ENCODE peak calls at places on chromosomes 3 and 15, in nine cellular contexts. Y is IMR-90, B is PC-3, E is HCT116, M is right lobe of liver, S is lung, X is right atrium auricular region, H is brain microvascular endothelial cell, N is NB4. W is an unnamed sample.

GRCh38 chr15:85178366-85178765 is 196.7 kb downstream of the PDE8A start:
- DNase-seq in Y (no peak), H (no peak), B (no peak), M (no peak), N (no peak), X (no peak), E (no peak), S (no peak), W (no peak)

GRCh38 chr3:14806641-14807263 is 12.0 kb upstream of the FGD5 start:
- DNase-seq in X (no peak), B (peak), Y (peak), E (no peak), N (peak), H (peak), S (no peak), M (no peak), W (no peak)

GRCh38 chr3:64438837-64439236 is 213.6 kb upstream of the PRICKLE2 start:
- DNase-seq in B (no peak), S (no peak), Y (no peak), N (no peak), M (no peak), X (no peak), E (no peak), H (no peak), W (no peak)

GRCh38 chr3:196932600-196932999 is 9.7 kb downstream of the NCBP2 start:
- DNase-seq in S (no peak), Y (no peak), M (no peak), E (no peak), N (no peak), B (no peak), H (no peak), X (no peak), W (no peak)

GRCh38 chr3:78974181-78974770 is 793.5 kb downstream of the ROBO1 start:
- DNase-seq in B (no peak), M (no peak), X (no peak), N (no peak), H (peak), S (no peak), Y (peak), E (no peak), W (no peak)

GRCh38 chr15:36527512-36528162 is 51.8 kb upstream of the CDIN1 start:
- DNase-seq in E (no peak), S (no peak), M (no peak), B (no peak), X (no peak), N (no peak), H (no peak), Y (no peak), W (no peak)

GRCh38 chr15:39837454-39837853 is 54.8 kb upstream of the FSIP1 start:
- DNase-seq in M (no peak), S (no peak), B (no peak), E (no peak), Y (no peak), X (no peak), H (no peak), N (no peak), W (no peak)

GRCh38 chr3:76369170-76369569 is 583.8 kb upstream of the ZNF717 start:
- DNase-seq in M (no peak), E (no peak), H (peak), Y (peak), N (peak), S (no peak), B (peak), X (no peak), W (peak)

GRCh38 chr3:52121459-52121795 is 32.8 kb downstream of the POC1A start:
- DNase-seq in N (peak), M (peak), B (no peak), X (peak), H (no peak), Y (no peak), S (no peak), E (no peak), W (no peak)

GRCh38 chr3:171306631-171307030 is 153.6 kb downstream of the TNIK start:
- DNase-seq in S (peak), Y (peak), N (no peak), H (peak), M (no peak), X (peak), B (no peak), E (no peak), W (peak)

GRCh38 chr15:52100807-52101206 is 11.8 kb downstream of the BCL2L10 start:
- DNase-seq in S (peak), B (peak), N (peak), X (peak), H (peak), M (peak), E (peak), Y (peak), W (peak)

GRCh38 chr15:55241895-55242294 is 45.2 kb upstream of the RSL24D1 start:
- DNase-seq in N (no peak), S (no peak), M (no peak), E (no peak), B (no peak), X (no peak), H (peak), Y (peak), W (no peak)

GRCh38 chr15:63401078-63401477 is 19.4 kb upstream of the CA12 start:
- DNase-seq in E (no peak), N (no peak), X (no peak), H (no peak), S (no peak), Y (no peak), M (no peak), B (no peak), W (no peak)

GRCh38 chr3:188432826-188433525 is 279.0 kb downstream of the LPP start:
- DNase-seq in E (no peak), M (no peak), Y (peak), S (no peak), N (peak), H (peak), X (no peak), B (peak), W (no peak)

GRCh38 chr3:182142928-182143327 is 431.2 kb downstream of the SOX2 start:
- DNase-seq in S (no peak), N (no peak), X (no peak), Y (no peak), B (no peak), M (no peak), E (no peak), H (no peak), W (no peak)

GRCh38 chr3:171565671-171566070 is 105.5 kb upstream of the TNIK start:
- DNase-seq in N (peak), E (no peak), X (no peak), Y (peak), S (no peak), B (peak), H (peak), M (no peak), W (peak)

GRCh38 chr3:65979152-65979551 is 59.6 kb downstream of the MAGI1 start:
- DNase-seq in E (no peak), M (no peak), S (no peak), H (peak), B (no peak), N (no peak), Y (peak), X (no peak), W (peak)

GRCh38 chr3:8964436-8965370 is 1.4 kb upstream of the RAD18 start:
- DNase-seq in S (no peak), B (peak), N (no peak), M (no peak), H (peak), X (no peak), Y (peak), E (peak), W (peak)

GRCh38 chr15:78675206-78675605 is 34.2 kb upstream of the CHRNB4 start:
- DNase-seq in Y (no peak), E (no peak), M (no peak), B (no peak), X (no peak), S (no peak), N (no peak), H (no peak), W (no peak)

GRCh38 chr15:93088981-93089854 is at the start of gene RGMA:
- DNase-seq in X (no peak), N (no peak), E (no peak), M (no peak), Y (no peak), H (no peak), S (no peak), B (no peak), W (no peak)

GRCh38 chr3:10982782-10983181 is 9.8 kb upstream of the SLC6A1 start:
- DNase-seq in Y (no peak), M (no peak), B (peak), E (peak), H (no peak), S (peak), X (no peak), N (no peak), W (no peak)

GRCh38 chr3:22713936-22714335 is 489.2 kb upstream of the UBE2E2 start:
- DNase-seq in N (peak), X (no peak), M (no peak), S (no peak), H (peak), B (peak), E (no peak), Y (peak), W (no peak)

GRCh38 chr3:66928252-66928651 is 69.9 kb upstream of the KBTBD8 start:
- DNase-seq in Y (no peak), S (no peak), M (no peak), X (no peak), B (no peak), H (no peak), E (no peak), N (no peak), W (no peak)

GRCh38 chr15:60626669-60627068 is 147.7 kb upstream of the ICE2 start:
- DNase-seq in X (no peak), Y (peak), B (no peak), N (no peak), M (no peak), H (no peak), S (no peak), E (no peak), W (no peak)

GRCh38 chr3:141452045-141452444 is 34.8 kb upstream of the RASA2 start:
- DNase-seq in N (peak), M (no peak), B (peak), X (no peak), Y (peak), H (peak), E (no peak), S (no peak), W (no peak)

GRCh38 chr3:69838217-69838616 is 99.0 kb downstream of the MITF start:
- DNase-seq in S (no peak), E (no peak), Y (peak), N (no peak), H (peak), B (peak), X (no peak), M (no peak), W (peak)

GRCh38 chr3:161031134-161031533 is 74.0 kb downstream of the B3GALNT1 start:
- DNase-seq in X (no peak), B (peak), S (no peak), H (no peak), Y (no peak), N (no peak), E (no peak), M (no peak), W (no peak)

GRCh38 chr3:57179580-57180410 is 14.6 kb upstream of the IL17RD start:
- DNase-seq in B (peak), S (no peak), X (no peak), H (no peak), Y (peak), E (no peak), N (peak), M (no peak), W (no peak)

GRCh38 chr15:48592221-48592731 is 53.2 kb downstream of the FBN1 start:
- DNase-seq in M (no peak), S (no peak), X (no peak), B (no peak), Y (peak), N (no peak), H (peak), E (no peak), W (peak)

GRCh38 chr3:44887101-44887500 is 12.7 kb downstream of the TGM4 start:
- DNase-seq in B (no peak), E (no peak), N (no peak), X (no peak), S (no peak), Y (no peak), M (no peak), H (no peak), W (no peak)

GRCh38 chr3:61812085-61812484 is 250.7 kb downstream of the PTPRG start:
- DNase-seq in E (no peak), H (no peak), N (no peak), Y (no peak), X (no peak), B (no peak), M (no peak), S (no peak), W (no peak)

GRCh38 chr15:80695911-80696651 is 971 bp downstream of the ABHD17C start:
- DNase-seq in M (no peak), B (peak), X (no peak), E (no peak), N (no peak), S (peak), H (no peak), Y (no peak), W (no peak)

GRCh38 chr3:191236635-191237034 is 37.6 kb downstream of the OSTN start:
- DNase-seq in E (no peak), X (no peak), M (no peak), H (no peak), S (no peak), Y (peak), B (peak), N (no peak), W (peak)

GRCh38 chr3:45841380-45841700 is 579 bp downstream of the LZTFL1 start:
- DNase-seq in Y (peak), N (peak), S (no peak), H (peak), B (peak), E (no peak), X (no peak), M (no peak), W (no peak)

GRCh38 chr3:113825090-113825489 is 13.5 kb upstream of the GRAMD1C start:
- DNase-seq in X (no peak), S (no peak), N (peak), Y (peak), B (peak), H (peak), M (no peak), E (no peak), W (no peak)

GRCh38 chr15:79105141-79105540 is 14.6 kb upstream of the RASGRF1 start:
- DNase-seq in B (no peak), M (no peak), E (no peak), Y (no peak), N (no peak), H (no peak), X (no peak), S (no peak), W (no peak)

GRCh38 chr15:70702584-70702983 is 60.8 kb downstream of the UACA start:
- DNase-seq in N (no peak), E (no peak), M (no peak), S (no peak), Y (no peak), B (no peak), H (no peak), X (no peak), W (no peak)

GRCh38 chr15:70699873-70700272 is 63.5 kb downstream of the UACA start:
- DNase-seq in S (no peak), M (no peak), Y (no peak), X (no peak), E (no peak), N (no peak), B (no peak), H (no peak), W (no peak)

GRCh38 chr15:70698412-70698811 is 64.9 kb downstream of the UACA start:
- DNase-seq in X (no peak), N (no peak), H (no peak), M (no peak), Y (no peak), E (no peak), S (no peak), B (no peak), W (no peak)

GRCh38 chr15:70701891-70702568 is 61.3 kb downstream of the UACA start:
- DNase-seq in E (no peak), Y (peak), H (peak), N (no peak), S (no peak), B (peak), M (no peak), X (no peak), W (no peak)

DNA sequence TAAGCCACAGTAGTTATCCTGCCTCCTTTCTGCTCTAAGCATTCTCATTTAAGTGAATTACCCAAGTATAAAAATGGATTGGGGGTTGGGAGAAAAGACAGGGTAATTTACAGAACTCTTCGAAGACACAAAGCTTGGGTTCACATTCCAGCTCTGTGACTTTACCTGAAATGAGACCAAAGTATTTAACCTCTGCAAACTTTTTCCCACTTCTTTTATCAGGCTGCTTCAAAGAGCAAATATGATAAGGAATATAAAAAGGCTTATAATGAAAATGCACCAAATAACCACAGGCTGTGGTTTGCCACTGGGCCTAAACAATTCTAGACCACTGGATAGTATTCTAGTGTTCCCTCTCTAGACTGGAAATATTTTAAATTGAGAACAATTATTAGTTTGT is 64.4 kb downstream of the UACA start:
- DNase-seq in X (no peak), H (no peak), M (no peak), E (no peak), N (no peak), B (no peak), S (no peak), Y (no peak), W (no peak)
- H3K4me3 ChIP-seq in X (no peak), H (no peak), M (no peak), E (no peak), N (no peak), B (no peak), S (no peak), Y (no peak), W (no peak)

GRCh38 chr3:148955544-148956346 is 35.6 kb upstream of the GYG1 start:
- DNase-seq in B (peak), X (peak), H (peak), M (no peak), Y (peak), N (peak), E (peak), S (peak), W (peak)
- TF ChIP-seq CTCF in B (peak), X (peak), H (peak), M (peak), Y (peak), N (peak), E (peak), S (peak), W (peak)

GRCh38 chr3:43738305-43738704 is 47.6 kb downstream of the ABHD5 start:
- DNase-seq in X (no peak), B (no peak), H (no peak), E (no peak), N (no peak), Y (no peak), M (no peak), S (no peak), W (no peak)

GRCh38 chr3:43735618-43736017 is 44.9 kb downstream of the ABHD5 start:
- DNase-seq in M (no peak), E (no peak), X (no peak), S (no peak), H (no peak), Y (no peak), N (no peak), B (no peak), W (no peak)

GRCh38 chr3:43737001-43737440 is 46.3 kb downstream of the ABHD5 start:
- DNase-seq in H (no peak), N (no peak), E (no peak), Y (no peak), B (no peak), M (no peak), S (no peak), X (no peak), W (no peak)

GRCh38 chr3:43733459-43734384 is 43.0 kb downstream of the ABHD5 start:
- DNase-seq in N (no peak), X (no peak), H (peak), S (no peak), E (no peak), M (no peak), Y (peak), B (no peak), W (peak)

GRCh38 chr3:43736558-43736995 is 45.8 kb downstream of the ABHD5 start:
- DNase-seq in E (no peak), S (no peak), H (peak), B (peak), Y (peak), X (no peak), M (no peak), N (no peak), W (no peak)
- H3K4me3 ChIP-seq in E (no peak), S (no peak), H (no peak), B (no peak), Y (no peak), X (no peak), M (no peak), N (no peak), W (no peak)

GRCh38 chr3:143135150-143135549 is 15.6 kb downstream of the CHST2 start:
- DNase-seq in M (no peak), E (no peak), H (peak), Y (peak), S (no peak), N (peak), X (no peak), B (peak), W (peak)
- TF ChIP-seq CTCF in M (no peak), E (no peak), H (peak), Y (no peak), S (no peak), N (no peak), X (no peak), B (peak), W (no peak)

DNA sequence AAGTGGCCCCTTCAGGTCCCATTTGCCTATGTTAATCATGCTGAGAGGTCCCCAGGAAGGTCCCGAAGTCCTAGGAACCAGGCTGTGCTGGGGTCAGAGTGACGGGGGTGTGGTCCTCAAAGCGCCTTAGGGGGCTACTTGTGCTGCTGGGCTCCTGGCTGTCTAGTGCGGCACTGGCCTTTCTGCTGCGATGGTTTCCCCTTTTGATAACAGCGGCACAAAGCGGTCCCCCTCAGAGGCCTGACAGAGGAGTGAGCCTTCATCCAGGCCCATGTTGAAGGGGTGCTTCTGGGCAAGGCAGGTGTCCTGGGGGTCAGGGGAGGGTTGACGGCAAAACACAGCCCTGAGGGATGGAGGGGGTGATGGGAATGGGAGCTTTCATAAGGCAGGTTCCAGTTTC is 68.8 kb downstream of the HMCES start:
- DNase-seq in M (no peak), Y (no peak), B (no peak), S (no peak), N (no peak), E (no peak), X (no peak), H (no peak), W (no peak)
- H3K4me3 ChIP-seq in M (no peak), Y (no peak), B (no peak), S (no peak), N (no peak), E (no peak), X (no peak), H (no peak), W (no peak)

W was measured in AG04449.